ENCODE peak calls at places on chromosomes 1 and 21, in eight cellular contexts. T is tibial artery; Z is heart left ventricle; O is epithelial cell of esophagus; H is CD4-positive, alpha-beta memory T cell; R is aorta; Q is naive thymus-derived CD4-positive, alpha-beta T cell; I is neuronal stem cell. B is an unnamed sample.

GRCh38 chr1:20551945-20552727 is at the start of gene FAM43B:
- DNase-seq in T (no peak), Z (peak), O (peak), H (no peak), R (peak), Q (no peak), I (peak), B (no peak)

GRCh38 chr1:31505884-31506497 is 70.3 kb upstream of the TINAGL1 start:
- DNase-seq in T (no peak), Z (no peak), O (peak), H (no peak), R (no peak), Q (peak), I (no peak), B (no peak)

GRCh38 chr1:182032251-182032650 is 29.3 kb downstream of the ZNF648 start:
- DNase-seq in T (no peak), Z (no peak), O (peak), H (no peak), R (no peak), Q (no peak), I (no peak), B (no peak)

GRCh38 chr1:9859252-9860014 is 35.7 kb upstream of the CLSTN1 start:
- DNase-seq in T (no peak), Z (no peak), O (no peak), H (no peak), R (no peak), Q (no peak), I (no peak), B (no peak)

GRCh38 chr1:111615874-111616715 is 3.5 kb upstream of the RAP1A start:
- DNase-seq in T (no peak), Z (no peak), O (no peak), H (peak), R (no peak), Q (peak), I (no peak), B (no peak)

GRCh38 chr1:197356723-197357533 is 88.9 kb downstream of the CRB1 start:
- DNase-seq in T (no peak), Z (peak), O (peak), H (peak), R (no peak), Q (peak), I (peak), B (peak)

GRCh38 chr1:8070381-8070811 is 44.3 kb upstream of the ERRFI1 start:
- DNase-seq in T (no peak), Z (no peak), O (peak), H (no peak), R (no peak), Q (no peak), I (no peak), B (no peak)

GRCh38 chr1:217211484-217211883 is 419.4 kb downstream of the GPATCH2 start:
- DNase-seq in T (no peak), Z (no peak), O (no peak), H (no peak), R (no peak), Q (no peak), I (no peak), B (no peak)

GRCh38 chr1:113519561-113519960 is 129.2 kb downstream of the MAGI3 start:
- DNase-seq in T (no peak), Z (no peak), O (peak), H (no peak), R (no peak), Q (no peak), I (no peak), B (no peak)

GRCh38 chr21:43979654-43980053 is 32.5 kb upstream of the TRAPPC10 start:
- DNase-seq in T (no peak), Z (no peak), O (no peak), H (no peak), R (no peak), Q (no peak), I (no peak), B (no peak)

GRCh38 chr1:156160000-156160743 is 6.8 kb downstream of the SEMA4A start:
- DNase-seq in T (no peak), Z (peak), O (no peak), H (no peak), R (no peak), Q (no peak), I (no peak), B (no peak)

GRCh38 chr1:32681501-32681900 is 21.1 kb downstream of the SYNC start:
- DNase-seq in T (no peak), Z (no peak), O (no peak), H (no peak), R (no peak), Q (no peak), I (no peak), B (no peak)

GRCh38 chr1:163083690-163084089 is 14.5 kb downstream of the RGS4 start:
- DNase-seq in T (no peak), Z (no peak), O (peak), H (no peak), R (no peak), Q (no peak), I (no peak), B (no peak)

GRCh38 chr1:117605164-117605810 is 561 bp upstream of the TENT5C start:
- DNase-seq in T (peak), Z (peak), O (peak), H (no peak), R (no peak), Q (no peak), I (no peak), B (no peak)

GRCh38 chr1:53450225-53450624 is 9.0 kb upstream of the DMRTB1 start:
- DNase-seq in T (no peak), Z (no peak), O (no peak), H (no peak), R (no peak), Q (no peak), I (no peak), B (no peak)

GRCh38 chr1:177385760-177386698 is 215.3 kb downstream of the BRINP2 start:
- DNase-seq in T (no peak), Z (no peak), O (peak), H (no peak), R (no peak), Q (no peak), I (no peak), B (no peak)

GRCh38 chr1:21821385-21822019 is 9.4 kb downstream of the LDLRAD2 start:
- DNase-seq in T (no peak), Z (no peak), O (no peak), H (no peak), R (no peak), Q (no peak), I (no peak), B (no peak)

GRCh38 chr1:16980473-16981268 is at the start of gene MFAP2:
- DNase-seq in T (no peak), Z (peak), O (peak), H (no peak), R (no peak), Q (peak), I (no peak), B (no peak)
- H3K4me3 ChIP-seq in T (peak), Z (peak), O (peak), H (no peak), R (peak), Q (no peak), I (peak), B (peak)

GRCh38 chr1:72394457-72394856 is 112.1 kb upstream of the NEGR1 start:
- DNase-seq in T (no peak), Z (no peak), O (no peak), H (no peak), R (no peak), Q (no peak), I (no peak), B (no peak)
- H3K4me3 ChIP-seq in T (no peak), Z (no peak), O (no peak), H (no peak), R (no peak), Q (no peak), I (no peak), B (no peak)

DNA sequence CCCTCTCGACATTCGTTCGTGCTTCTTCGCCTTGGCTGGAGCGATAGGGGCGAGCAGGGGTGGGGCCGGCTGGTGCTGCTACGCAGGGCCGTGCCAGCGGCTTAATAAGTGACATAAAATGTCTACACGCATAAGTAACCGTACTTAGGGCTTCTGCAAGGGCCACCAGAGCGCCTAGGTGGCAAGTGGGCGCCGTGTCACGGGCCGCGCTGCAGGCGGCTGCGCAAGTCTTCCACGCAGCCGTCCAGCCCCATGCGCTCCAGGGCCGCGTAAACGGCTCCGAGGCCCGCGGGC is 4.8 kb downstream of the TNFRSF25 start:
- DNase-seq in T (no peak), Z (no peak), O (no peak), H (no peak), R (no peak), Q (no peak), I (no peak), B (no peak)
- H3K4me3 ChIP-seq in T (no peak), Z (peak), O (no peak), H (peak), R (no peak), Q (peak), I (no peak), B (no peak)

GRCh38 chr1:26317612-26318337 is at the start of gene CD52:
- DNase-seq in T (no peak), Z (peak), O (no peak), H (peak), R (no peak), Q (peak), I (no peak), B (no peak)

GRCh38 chr1:26318338-26319064 is 743 bp downstream of the CD52 start:
- DNase-seq in T (no peak), Z (no peak), O (no peak), H (no peak), R (peak), Q (no peak), I (no peak), B (no peak)

GRCh38 chr1:26320896-26321295 is 3.1 kb downstream of the CD52 start:
- DNase-seq in T (no peak), Z (no peak), O (no peak), H (no peak), R (no peak), Q (no peak), I (no peak), B (no peak)

GRCh38 chr1:26315874-26316850 is 1.6 kb upstream of the CD52 start:
- DNase-seq in T (no peak), Z (no peak), O (no peak), H (no peak), R (no peak), Q (no peak), I (no peak), B (no peak)

DNA sequence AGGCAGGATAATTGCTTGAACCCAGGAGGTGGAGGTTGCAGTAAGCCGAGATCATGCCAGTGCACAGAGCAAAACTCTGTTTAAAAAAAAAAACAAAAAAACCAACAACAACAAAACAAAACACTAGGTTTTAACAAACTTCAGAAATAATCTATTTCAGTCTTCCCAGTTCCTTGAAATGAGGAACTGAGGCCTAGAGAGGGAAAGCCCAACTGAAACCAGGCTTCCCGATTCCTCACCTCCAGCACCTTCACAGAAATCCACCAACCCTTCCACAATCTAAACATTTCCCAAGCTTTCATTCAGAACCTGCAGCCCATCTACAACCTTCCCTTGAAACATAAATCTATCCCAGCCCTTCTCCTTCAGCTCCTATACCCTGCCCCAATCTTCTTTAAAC is 615 bp upstream of the CD52 start:
- DNase-seq in T (no peak), Z (no peak), O (no peak), H (no peak), R (no peak), Q (no peak), I (no peak), B (no peak)
- H3K4me3 ChIP-seq in T (no peak), Z (no peak), O (no peak), H (peak), R (no peak), Q (peak), I (no peak), B (no peak)

GRCh38 chr1:215777370-215777925 is 210.3 kb downstream of the KCTD3 start:
- DNase-seq in T (no peak), Z (no peak), O (peak), H (no peak), R (no peak), Q (no peak), I (no peak), B (no peak)

GRCh38 chr1:215776336-215776735 is 209.2 kb downstream of the KCTD3 start:
- DNase-seq in T (no peak), Z (no peak), O (no peak), H (no peak), R (no peak), Q (no peak), I (no peak), B (no peak)
- H3K4me3 ChIP-seq in T (no peak), Z (no peak), O (no peak), H (no peak), R (no peak), Q (no peak), I (no peak), B (no peak)

DNA sequence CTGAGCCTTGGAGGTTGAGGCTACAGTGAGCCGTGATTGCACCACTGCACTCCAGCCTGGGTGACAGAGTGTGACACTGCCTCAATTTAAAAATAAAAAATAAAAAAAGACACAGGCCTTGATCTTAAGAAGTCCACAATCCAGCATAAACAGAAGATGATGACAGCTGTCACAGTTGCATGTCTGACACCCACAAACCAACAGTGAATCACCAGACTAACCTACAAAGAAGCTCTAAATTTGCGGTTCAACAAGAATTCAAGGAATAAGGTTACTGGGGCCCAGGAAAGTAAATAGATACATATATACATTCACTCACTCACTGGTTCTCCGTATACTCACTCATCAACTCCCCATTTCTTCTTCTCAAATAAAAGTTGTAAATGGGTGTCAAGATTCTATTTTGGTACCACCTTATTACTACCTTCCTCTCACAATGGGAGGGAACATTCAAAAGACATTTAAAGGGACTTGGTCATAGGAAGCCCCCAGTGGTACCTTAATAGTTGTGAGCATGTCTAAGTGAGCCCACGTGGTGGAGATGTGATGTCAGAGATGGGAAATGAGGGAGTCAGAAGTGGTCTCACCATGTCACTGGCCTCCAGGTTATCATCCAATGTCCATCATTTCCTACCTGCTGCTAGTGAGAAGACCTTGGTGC is 66.9 kb upstream of the PRDX6 start:
- DNase-seq in T (no peak), Z (no peak), O (peak), H (peak), R (no peak), Q (no peak), I (no peak), B (no peak)
- H3K4me3 ChIP-seq in T (no peak), Z (no peak), O (no peak), H (no peak), R (no peak), Q (no peak), I (no peak), B (no peak)

B was measured in SK-N-MC.